ENCODE peak calls at places on chromosomes 12 and 14, in seven cellular contexts. W is HL-60, Q is GM06990, C is neuronal stem cell, T is cardiac muscle cell, X is aorta, A is cardiac fibroblast. E is an unnamed sample.

GRCh38 chr12:47811581-47812484 is 7.9 kb downstream of the HDAC7 start:
- DNase-seq in W (no peak), Q (no peak), C (no peak), T (peak), X (peak), A (peak), E (peak)

GRCh38 chr12:131454418-131455217 is 256.3 kb upstream of the SFSWAP start:
- DNase-seq in W (peak), Q (peak), C (peak), T (peak), X (no peak), A (no peak), E (no peak)

GRCh38 chr14:95248422-95248821 is 71.3 kb downstream of the CLMN start:
- DNase-seq in W (no peak), Q (no peak), C (no peak), T (no peak), X (no peak), A (no peak), E (no peak)

GRCh38 chr12:87082756-87083155 is 826.6 kb upstream of the MGAT4C start:
- DNase-seq in W (no peak), Q (no peak), C (no peak), T (no peak), X (no peak), A (no peak), E (no peak)

GRCh38 chr14:88868558-88869159 is 44.2 kb downstream of the TTC8 start:
- DNase-seq in W (peak), Q (no peak), C (no peak), T (peak), X (no peak), A (peak), E (no peak)

GRCh38 chr12:104115587-104115975 is 22.4 kb downstream of the NFYB start:
- DNase-seq in W (no peak), Q (no peak), C (no peak), T (no peak), X (no peak), A (no peak), E (no peak)

GRCh38 chr14:75690010-75690409 is 29.0 kb downstream of the TTLL5 start:
- DNase-seq in W (no peak), Q (no peak), C (no peak), T (peak), X (no peak), A (peak), E (peak)

GRCh38 chr12:51009038-51009437 is 17.1 kb downstream of the SLC11A2 start:
- DNase-seq in W (peak), Q (no peak), C (no peak), T (peak), X (peak), A (no peak), E (peak)

GRCh38 chr14:59275668-59276067 is 87.2 kb downstream of the DAAM1 start:
- DNase-seq in W (no peak), Q (peak), C (no peak), T (peak), X (no peak), A (peak), E (peak)

GRCh38 chr12:16347391-16348298 is at the start of gene MGST1:
- DNase-seq in W (peak), Q (peak), C (peak), T (peak), X (peak), A (peak), E (peak)

GRCh38 chr12:120159509-120160237 is 34.8 kb downstream of the GCN1 start:
- DNase-seq in W (no peak), Q (no peak), C (no peak), T (no peak), X (no peak), A (no peak), E (no peak)

GRCh38 chr12:129776977-129777667 is 126.7 kb downstream of the TMEM132D start:
- DNase-seq in W (no peak), Q (no peak), C (no peak), T (no peak), X (no peak), A (no peak), E (no peak)

GRCh38 chr12:29614926-29615325 is 117.4 kb upstream of the OVCH1 start:
- DNase-seq in W (no peak), Q (no peak), C (no peak), T (no peak), X (no peak), A (no peak), E (peak)

GRCh38 chr12:39441963-39442894 is 691 bp downstream of the KIF21A start:
- DNase-seq in W (no peak), Q (peak), C (peak), T (peak), X (peak), A (peak), E (peak)

GRCh38 chr14:106657460-106657859 is 1131.1 kb downstream of the TMEM121 start:
- DNase-seq in W (no peak), Q (peak), C (no peak), T (no peak), X (no peak), A (no peak), E (no peak)

GRCh38 chr14:94540031-94540794 is 21.0 kb upstream of the SERPINA4 start:
- DNase-seq in W (no peak), Q (no peak), C (no peak), T (peak), X (no peak), A (peak), E (no peak)

GRCh38 chr14:54564799-54565235 is 2.1 kb upstream of the SAMD4A start:
- DNase-seq in W (no peak), Q (no peak), C (no peak), T (peak), X (no peak), A (peak), E (peak)

GRCh38 chr12:121767525-121768016 is 25.9 kb downstream of the RHOF start:
- DNase-seq in W (no peak), Q (no peak), C (no peak), T (peak), X (peak), A (peak), E (peak)

GRCh38 chr14:103132381-103133212 is 9.3 kb downstream of the TNFAIP2 start:
- DNase-seq in W (no peak), Q (no peak), C (no peak), T (no peak), X (no peak), A (no peak), E (no peak)

GRCh38 chr12:5948696-5949095 is 3.6 kb upstream of the ANO2 start:
- DNase-seq in W (no peak), Q (no peak), C (no peak), T (no peak), X (no peak), A (no peak), E (no peak)

GRCh38 chr12:47141459-47141858 is 61.7 kb upstream of the AMIGO2 start:
- DNase-seq in W (no peak), Q (no peak), C (no peak), T (no peak), X (no peak), A (no peak), E (no peak)

GRCh38 chr14:46048127-46048526 is 603.5 kb downstream of the RPL10L start:
- DNase-seq in W (peak), Q (no peak), C (peak), T (peak), X (no peak), A (peak), E (peak)

GRCh38 chr12:100574262-100575074 is 984 bp downstream of the GAS2L3 start:
- DNase-seq in W (no peak), Q (no peak), C (peak), T (peak), X (peak), A (no peak), E (peak)

GRCh38 chr12:8157484-8158198 is 826 bp downstream of the ZNF705A start:
- DNase-seq in W (no peak), Q (no peak), C (no peak), T (no peak), X (no peak), A (peak), E (no peak)

GRCh38 chr12:122878780-122879612 is 16.9 kb downstream of the VPS37B start:
- DNase-seq in W (no peak), Q (no peak), C (no peak), T (no peak), X (peak), A (no peak), E (no peak)

GRCh38 chr12:78617683-78618082 is 246.9 kb upstream of the SYT1 start:
- DNase-seq in W (no peak), Q (no peak), C (no peak), T (no peak), X (no peak), A (no peak), E (no peak)

GRCh38 chr14:95498622-95499353 is 17.7 kb downstream of the SYNE3 start:
- DNase-seq in W (no peak), Q (no peak), C (no peak), T (peak), X (peak), A (no peak), E (no peak)

GRCh38 chr14:80946187-80946586 is 4.6 kb upstream of the CEP128 start:
- DNase-seq in W (no peak), Q (no peak), C (no peak), T (no peak), X (no peak), A (no peak), E (no peak)

GRCh38 chr12:60266381-60266852 is 670.6 kb downstream of the SLC16A7 start:
- DNase-seq in W (no peak), Q (no peak), C (no peak), T (peak), X (no peak), A (peak), E (peak)

GRCh38 chr14:65594153-65594881 is 181.8 kb downstream of the FUT8 start:
- DNase-seq in W (no peak), Q (no peak), C (no peak), T (no peak), X (peak), A (no peak), E (no peak)

GRCh38 chr14:73724696-73725095 is 10.5 kb upstream of the PNMA1 start:
- DNase-seq in W (no peak), Q (no peak), C (no peak), T (no peak), X (no peak), A (no peak), E (no peak)

GRCh38 chr14:22427771-22428228 is 161.2 kb downstream of the DAD1 start:
- DNase-seq in W (peak), Q (no peak), C (no peak), T (peak), X (no peak), A (peak), E (peak)
- H3K4me3 ChIP-seq in W (peak), Q (no peak), C (peak), T (no peak), X (no peak), A (no peak), E (no peak)

GRCh38 chr12:124388679-124389536 is 94.0 kb downstream of the RFLNA start:
- DNase-seq in W (peak), Q (peak), C (peak), T (peak), X (peak), A (peak), E (peak)

GRCh38 chr12:124387510-124387855 is 92.6 kb downstream of the RFLNA start:
- DNase-seq in W (no peak), Q (no peak), C (no peak), T (no peak), X (no peak), A (no peak), E (peak)

GRCh38 chr12:124386661-124387509 is 92.0 kb downstream of the RFLNA start:
- DNase-seq in W (no peak), Q (no peak), C (no peak), T (no peak), X (no peak), A (peak), E (peak)

GRCh38 chr12:124389537-124390441 is 94.9 kb downstream of the RFLNA start:
- DNase-seq in W (no peak), Q (no peak), C (peak), T (no peak), X (no peak), A (no peak), E (no peak)

GRCh38 chr12:124388038-124388676 is 93.3 kb downstream of the RFLNA start:
- DNase-seq in W (no peak), Q (no peak), C (no peak), T (no peak), X (no peak), A (no peak), E (no peak)
- H3K4me3 ChIP-seq in W (no peak), Q (no peak), C (no peak), T (no peak), X (peak), A (peak), E (peak)

GRCh38 chr12:67697443-67697842 is 48.9 kb downstream of the DYRK2 start:
- DNase-seq in W (no peak), Q (peak), C (no peak), T (no peak), X (no peak), A (no peak), E (no peak)

GRCh38 chr12:67695974-67696373 is 47.4 kb downstream of the DYRK2 start:
- DNase-seq in W (no peak), Q (no peak), C (no peak), T (no peak), X (no peak), A (no peak), E (no peak)

GRCh38 chr12:67697981-67698380 is 49.4 kb downstream of the DYRK2 start:
- DNase-seq in W (no peak), Q (no peak), C (no peak), T (no peak), X (no peak), A (no peak), E (no peak)

GRCh38 chr12:67701121-67701520 is 52.6 kb downstream of the DYRK2 start:
- DNase-seq in W (no peak), Q (no peak), C (no peak), T (no peak), X (no peak), A (peak), E (no peak)

GRCh38 chr12:67698711-67699603 is 50.4 kb downstream of the DYRK2 start:
- DNase-seq in W (peak), Q (peak), C (no peak), T (peak), X (no peak), A (peak), E (peak)
- H3K4me3 ChIP-seq in W (peak), Q (no peak), C (no peak), T (no peak), X (peak), A (peak), E (peak)

GRCh38 chr14:77979666-77980351 is 179.9 kb downstream of the ADCK1 start:
- DNase-seq in W (no peak), Q (no peak), C (no peak), T (no peak), X (no peak), A (no peak), E (no peak)

GRCh38 chr14:77985235-77985634 is 184.9 kb upstream of the NRXN3 start:
- DNase-seq in W (no peak), Q (no peak), C (no peak), T (peak), X (no peak), A (peak), E (no peak)

GRCh38 chr14:77979171-77979570 is 179.3 kb downstream of the ADCK1 start:
- DNase-seq in W (no peak), Q (no peak), C (no peak), T (no peak), X (no peak), A (no peak), E (no peak)

GRCh38 chr14:77980475-77981321 is 180.8 kb downstream of the ADCK1 start:
- DNase-seq in W (no peak), Q (peak), C (no peak), T (no peak), X (no peak), A (no peak), E (no peak)
- H3K4me3 ChIP-seq in W (peak), Q (no peak), C (peak), T (peak), X (no peak), A (no peak), E (no peak)

GRCh38 chr12:124487065-124487833 is 80.2 kb downstream of the NCOR2 start:
- DNase-seq in W (peak), Q (no peak), C (no peak), T (peak), X (no peak), A (no peak), E (peak)

GRCh38 chr12:124489220-124489619 is 78.2 kb downstream of the NCOR2 start:
- DNase-seq in W (no peak), Q (no peak), C (no peak), T (no peak), X (no peak), A (no peak), E (no peak)

GRCh38 chr12:124488520-124488919 is 78.9 kb downstream of the NCOR2 start:
- DNase-seq in W (peak), Q (no peak), C (no peak), T (no peak), X (no peak), A (no peak), E (no peak)

GRCh38 chr12:124486346-124486963 is 81.0 kb downstream of the NCOR2 start:
- DNase-seq in W (no peak), Q (no peak), C (no peak), T (no peak), X (no peak), A (no peak), E (no peak)

DNA sequence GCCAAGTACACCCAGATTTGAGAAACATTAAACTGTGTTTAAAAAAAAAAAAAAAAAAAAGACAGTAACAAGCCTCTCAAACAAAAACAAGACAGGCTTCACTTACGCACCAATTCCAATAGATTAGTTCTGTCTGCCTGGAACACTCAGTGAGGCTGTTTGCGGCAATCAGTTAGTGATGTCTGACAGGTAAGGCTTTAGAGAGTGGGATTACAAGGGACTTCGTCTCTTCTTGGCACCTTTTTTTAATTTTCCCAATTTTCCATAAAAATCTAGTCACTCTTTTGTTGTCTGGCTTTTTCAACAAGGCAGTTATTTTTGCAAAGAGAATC is 79.6 kb downstream of the NCOR2 start:
- DNase-seq in W (no peak), Q (no peak), C (no peak), T (no peak), X (no peak), A (no peak), E (no peak)
- H3K4me3 ChIP-seq in W (no peak), Q (no peak), C (no peak), T (no peak), X (no peak), A (no peak), E (no peak)

GRCh38 chr12:42234970-42235369 is 3.1 kb downstream of the YAF2 start:
- DNase-seq in W (no peak), Q (no peak), C (no peak), T (no peak), X (no peak), A (peak), E (peak)
- H3K4me3 ChIP-seq in W (no peak), Q (no peak), C (no peak), T (no peak), X (no peak), A (no peak), E (no peak)

E was measured in fibroblast of villous mesenchyme.